ENCODE peak calls at places on chromosomes 3 and 15, in five cellular contexts. One of them, this sample, is unnamed.

GRCh38 chr3:45143673-45144670 is 2.2 kb downstream of the CDCP1 start:
- DNase-seq in hepatocyte: no peak
- DNase-seq in GM23338: no peak
- DNase-seq in dorsolateral prefrontal cortex: no peak
- DNase-seq in cardiac muscle cell: peak
- DNase-seq in this sample: no peak

GRCh38 chr15:70049115-70049514 is 48.6 kb downstream of the TLE3 start:
- DNase-seq in hepatocyte: no peak
- DNase-seq in GM23338: no peak
- DNase-seq in dorsolateral prefrontal cortex: no peak
- DNase-seq in cardiac muscle cell: no peak
- DNase-seq in this sample: no peak

GRCh38 chr3:153756816-153757215 is 364.4 kb upstream of the ARHGEF26 start:
- DNase-seq in hepatocyte: no peak
- DNase-seq in GM23338: no peak
- DNase-seq in dorsolateral prefrontal cortex: no peak
- DNase-seq in cardiac muscle cell: peak
- DNase-seq in this sample: no peak

GRCh38 chr3:173258721-173259120 is 117.7 kb upstream of the SPATA16 start:
- DNase-seq in hepatocyte: no peak
- DNase-seq in GM23338: no peak
- DNase-seq in dorsolateral prefrontal cortex: no peak
- DNase-seq in cardiac muscle cell: no peak
- DNase-seq in this sample: no peak

GRCh38 chr15:61816856-61817255 is 243.4 kb downstream of the VPS13C start:
- DNase-seq in hepatocyte: no peak
- DNase-seq in GM23338: no peak
- DNase-seq in dorsolateral prefrontal cortex: no peak
- DNase-seq in cardiac muscle cell: no peak
- DNase-seq in this sample: no peak

GRCh38 chr3:192727032-192727847 is at the start of gene FGF12:
- DNase-seq in hepatocyte: peak
- DNase-seq in GM23338: peak
- DNase-seq in dorsolateral prefrontal cortex: peak
- DNase-seq in cardiac muscle cell: peak
- DNase-seq in this sample: peak

GRCh38 chr3:195896361-195897080 is 11.8 kb downstream of the TNK2 start:
- DNase-seq in hepatocyte: peak
- DNase-seq in GM23338: peak
- DNase-seq in dorsolateral prefrontal cortex: peak
- DNase-seq in cardiac muscle cell: peak
- DNase-seq in this sample: peak

GRCh38 chr3:130850846-130851245 is 43.0 kb upstream of the ATP2C1 start:
- DNase-seq in hepatocyte: no peak
- DNase-seq in GM23338: no peak
- DNase-seq in dorsolateral prefrontal cortex: no peak
- DNase-seq in cardiac muscle cell: peak
- DNase-seq in this sample: no peak

GRCh38 chr3:61233828-61234227 is 17.4 kb downstream of the FHIT start:
- DNase-seq in hepatocyte: no peak
- DNase-seq in GM23338: no peak
- DNase-seq in dorsolateral prefrontal cortex: no peak
- DNase-seq in cardiac muscle cell: no peak
- DNase-seq in this sample: no peak

GRCh38 chr3:62084558-62084957 is 288.8 kb downstream of the FEZF2 start:
- DNase-seq in hepatocyte: no peak
- DNase-seq in GM23338: no peak
- DNase-seq in dorsolateral prefrontal cortex: no peak
- DNase-seq in cardiac muscle cell: no peak
- DNase-seq in this sample: no peak

GRCh38 chr3:16441306-16441898 is 72.1 kb downstream of the RFTN1 start:
- DNase-seq in hepatocyte: no peak
- DNase-seq in GM23338: no peak
- DNase-seq in dorsolateral prefrontal cortex: no peak
- DNase-seq in cardiac muscle cell: peak
- DNase-seq in this sample: no peak

GRCh38 chr3:51955893-51956770 is 951 bp downstream of the GPR62 start:
- DNase-seq in hepatocyte: peak
- DNase-seq in GM23338: peak
- DNase-seq in dorsolateral prefrontal cortex: peak
- DNase-seq in cardiac muscle cell: peak
- DNase-seq in this sample: peak

GRCh38 chr15:85003593-85004312 is 22.1 kb downstream of the PDE8A start:
- DNase-seq in hepatocyte: no peak
- DNase-seq in GM23338: no peak
- DNase-seq in dorsolateral prefrontal cortex: no peak
- DNase-seq in cardiac muscle cell: no peak
- DNase-seq in this sample: no peak

GRCh38 chr15:37823601-37824275 is 110.7 kb upstream of the TMCO5A start:
- DNase-seq in hepatocyte: no peak
- DNase-seq in GM23338: peak
- DNase-seq in dorsolateral prefrontal cortex: no peak
- DNase-seq in cardiac muscle cell: no peak
- DNase-seq in this sample: no peak

GRCh38 chr3:138902166-138902565 is 44.8 kb downstream of the FOXL2 start:
- DNase-seq in hepatocyte: no peak
- DNase-seq in GM23338: no peak
- DNase-seq in dorsolateral prefrontal cortex: no peak
- DNase-seq in cardiac muscle cell: no peak
- DNase-seq in this sample: no peak

DNA sequence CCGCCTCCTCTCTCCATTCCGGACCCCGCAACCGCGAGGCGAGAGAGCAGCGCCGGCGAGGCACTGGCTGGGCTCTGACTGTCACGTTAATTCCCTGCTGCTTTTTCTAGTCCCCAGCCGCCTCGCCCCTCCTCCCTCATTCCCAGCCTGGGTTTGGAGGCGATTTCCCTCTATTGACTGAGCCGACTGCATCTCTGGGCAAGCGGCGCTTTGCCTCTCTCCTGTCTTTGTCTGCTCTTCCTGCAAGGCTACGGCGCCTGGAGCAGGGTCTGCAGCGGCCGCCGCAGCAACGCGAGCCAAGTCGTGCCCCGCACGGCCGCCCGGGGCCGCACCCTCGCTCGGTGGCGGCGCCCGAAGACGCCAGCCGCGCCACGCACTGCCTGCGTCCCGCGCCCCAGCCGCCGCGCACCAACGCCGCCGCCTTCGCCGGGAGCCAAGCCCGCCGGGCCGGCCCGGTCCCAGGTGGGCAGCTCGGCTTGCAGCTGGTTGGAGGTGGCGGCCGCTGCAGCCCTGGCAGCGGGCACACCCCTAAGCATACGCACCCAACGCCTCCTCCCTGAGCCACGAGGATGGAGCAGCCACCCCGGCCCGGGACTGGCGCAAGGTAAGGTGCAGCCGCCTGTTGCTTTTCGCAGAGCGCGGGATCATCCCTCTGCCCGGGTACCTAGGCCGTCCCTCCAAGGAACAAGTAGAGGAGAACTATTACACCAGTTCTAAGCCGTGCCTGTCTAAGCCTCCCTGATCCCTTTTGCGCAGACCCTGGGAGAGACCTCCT is at the start of gene LRRC3B:
- DNase-seq in hepatocyte: peak
- DNase-seq in GM23338: peak
- DNase-seq in dorsolateral prefrontal cortex: peak
- DNase-seq in cardiac muscle cell: no peak
- DNase-seq in this sample: no peak
- H3K4me3 ChIP-seq in hepatocyte: peak
- H3K4me3 ChIP-seq in GM23338: peak
- H3K4me3 ChIP-seq in dorsolateral prefrontal cortex: peak
- H3K4me3 ChIP-seq in cardiac muscle cell: peak
- H3K4me3 ChIP-seq in this sample: peak

DNA sequence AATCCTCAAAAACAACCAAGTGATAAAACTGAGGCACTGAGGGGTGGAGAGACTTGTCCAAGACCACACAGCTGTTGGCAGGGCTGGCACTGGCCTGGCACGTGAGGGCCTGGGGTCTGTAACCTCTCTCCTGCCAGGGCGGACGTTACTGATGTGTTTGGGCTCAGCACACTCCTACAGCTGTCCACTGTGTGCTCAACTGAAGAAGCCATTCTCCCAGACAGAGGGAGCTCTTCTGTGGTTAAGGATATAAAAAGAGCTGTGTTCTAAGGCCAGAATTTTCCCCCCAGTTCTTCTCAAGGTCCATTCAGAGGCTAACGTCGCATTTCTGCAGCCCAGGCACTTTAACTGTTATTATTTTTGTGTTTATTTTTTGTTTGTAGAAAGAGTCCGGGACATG is 429.0 kb upstream of the ATP11B start:
- DNase-seq in hepatocyte: no peak
- DNase-seq in GM23338: peak
- DNase-seq in dorsolateral prefrontal cortex: no peak
- DNase-seq in cardiac muscle cell: no peak
- DNase-seq in this sample: no peak
- TF ChIP-seq CTCF in hepatocyte: no peak
- TF ChIP-seq CTCF in GM23338: peak
- TF ChIP-seq CTCF in dorsolateral prefrontal cortex: peak
- TF ChIP-seq CTCF in cardiac muscle cell: no peak
- TF ChIP-seq CTCF in this sample: no peak

DNA sequence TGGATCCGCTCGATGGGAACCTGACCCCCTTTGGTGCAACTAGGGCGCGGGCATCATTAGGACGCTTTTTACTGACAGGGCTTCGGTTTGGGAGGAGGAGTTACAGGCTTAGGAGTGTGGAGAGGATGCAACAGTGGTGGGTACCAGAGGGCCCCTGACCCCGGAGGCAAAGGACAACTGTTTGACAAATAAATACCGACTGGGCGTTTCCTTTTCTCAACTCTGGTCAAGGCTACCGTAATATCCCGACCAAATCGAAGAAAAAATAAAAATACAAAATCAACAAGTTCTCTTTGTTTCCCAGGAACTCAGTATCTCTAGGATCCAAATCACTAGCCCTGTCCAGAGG is 349 bp upstream of the DGKG start:
- DNase-seq in hepatocyte: no peak
- DNase-seq in GM23338: no peak
- DNase-seq in dorsolateral prefrontal cortex: no peak
- DNase-seq in cardiac muscle cell: no peak
- DNase-seq in this sample: no peak
- H3K4me3 ChIP-seq in hepatocyte: peak
- H3K4me3 ChIP-seq in GM23338: peak
- H3K4me3 ChIP-seq in dorsolateral prefrontal cortex: peak
- H3K4me3 ChIP-seq in cardiac muscle cell: peak
- H3K4me3 ChIP-seq in this sample: peak

GRCh38 chr15:52171807-52172206 is 19.4 kb downstream of the GNB5 start:
- DNase-seq in hepatocyte: no peak
- DNase-seq in GM23338: no peak
- DNase-seq in dorsolateral prefrontal cortex: no peak
- DNase-seq in cardiac muscle cell: no peak
- DNase-seq in this sample: no peak

GRCh38 chr15:52172869-52173268 is 18.3 kb downstream of the GNB5 start:
- DNase-seq in hepatocyte: no peak
- DNase-seq in GM23338: no peak
- DNase-seq in dorsolateral prefrontal cortex: no peak
- DNase-seq in cardiac muscle cell: no peak
- DNase-seq in this sample: no peak

GRCh38 chr15:52171386-52171785 is 19.8 kb downstream of the GNB5 start:
- DNase-seq in hepatocyte: no peak
- DNase-seq in GM23338: peak
- DNase-seq in dorsolateral prefrontal cortex: peak
- DNase-seq in cardiac muscle cell: peak
- DNase-seq in this sample: no peak
- TF ChIP-seq CTCF in hepatocyte: no peak
- TF ChIP-seq CTCF in GM23338: no peak
- TF ChIP-seq CTCF in dorsolateral prefrontal cortex: no peak
- TF ChIP-seq CTCF in cardiac muscle cell: no peak
- TF ChIP-seq CTCF in this sample: no peak

DNA sequence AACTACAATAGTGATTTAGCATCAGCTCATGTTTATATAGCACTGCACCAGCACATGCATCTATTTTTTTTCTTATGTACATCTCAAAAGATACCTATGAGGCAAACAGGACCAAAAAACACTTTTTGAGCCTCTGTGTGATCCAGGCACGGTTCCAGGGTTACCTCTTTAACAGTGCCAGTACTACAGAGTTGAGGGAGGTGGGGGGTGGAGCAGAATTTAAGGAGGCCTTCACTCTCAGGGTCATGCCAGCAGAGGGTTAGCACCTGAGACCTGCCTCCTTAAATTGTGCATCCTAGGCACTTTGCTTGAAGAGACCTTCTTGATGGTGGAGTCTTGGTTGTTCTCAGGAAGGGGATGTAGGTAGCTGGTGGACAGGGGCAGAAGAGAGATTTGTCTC is 150.3 kb upstream of the TBL1XR1 start:
- DNase-seq in hepatocyte: no peak
- DNase-seq in GM23338: no peak
- DNase-seq in dorsolateral prefrontal cortex: no peak
- DNase-seq in cardiac muscle cell: no peak
- DNase-seq in this sample: no peak
- H3K4me3 ChIP-seq in hepatocyte: no peak
- H3K4me3 ChIP-seq in GM23338: no peak
- H3K4me3 ChIP-seq in dorsolateral prefrontal cortex: no peak
- H3K4me3 ChIP-seq in cardiac muscle cell: no peak
- H3K4me3 ChIP-seq in this sample: no peak

GRCh38 chr15:83561661-83562060 is 92.3 kb upstream of the ADAMTSL3 start:
- DNase-seq in hepatocyte: no peak
- DNase-seq in GM23338: no peak
- DNase-seq in dorsolateral prefrontal cortex: no peak
- DNase-seq in cardiac muscle cell: no peak
- DNase-seq in this sample: no peak

GRCh38 chr15:83556754-83557153 is 97.2 kb upstream of the ADAMTSL3 start:
- DNase-seq in hepatocyte: no peak
- DNase-seq in GM23338: no peak
- DNase-seq in dorsolateral prefrontal cortex: no peak
- DNase-seq in cardiac muscle cell: no peak
- DNase-seq in this sample: no peak

GRCh38 chr15:83556068-83556467 is 97.9 kb upstream of the ADAMTSL3 start:
- DNase-seq in hepatocyte: no peak
- DNase-seq in GM23338: no peak
- DNase-seq in dorsolateral prefrontal cortex: no peak
- DNase-seq in cardiac muscle cell: no peak
- DNase-seq in this sample: no peak

GRCh38 chr15:83558146-83558545 is 95.8 kb upstream of the ADAMTSL3 start:
- DNase-seq in hepatocyte: no peak
- DNase-seq in GM23338: no peak
- DNase-seq in dorsolateral prefrontal cortex: no peak
- DNase-seq in cardiac muscle cell: no peak
- DNase-seq in this sample: no peak

GRCh38 chr15:83559310-83559966 is 94.5 kb upstream of the ADAMTSL3 start:
- DNase-seq in hepatocyte: peak
- DNase-seq in GM23338: peak
- DNase-seq in dorsolateral prefrontal cortex: peak
- DNase-seq in cardiac muscle cell: peak
- DNase-seq in this sample: no peak
- TF ChIP-seq CTCF in hepatocyte: peak
- TF ChIP-seq CTCF in GM23338: peak
- TF ChIP-seq CTCF in dorsolateral prefrontal cortex: peak
- TF ChIP-seq CTCF in cardiac muscle cell: peak
- TF ChIP-seq CTCF in this sample: peak

GRCh38 chr15:57323299-57323805 is 53.0 kb upstream of the CGNL1 start:
- DNase-seq in hepatocyte: no peak
- DNase-seq in GM23338: no peak
- DNase-seq in dorsolateral prefrontal cortex: no peak
- DNase-seq in cardiac muscle cell: no peak
- DNase-seq in this sample: no peak
- H3K4me3 ChIP-seq in hepatocyte: no peak
- H3K4me3 ChIP-seq in GM23338: no peak
- H3K4me3 ChIP-seq in dorsolateral prefrontal cortex: no peak
- H3K4me3 ChIP-seq in cardiac muscle cell: no peak
- H3K4me3 ChIP-seq in this sample: no peak

This sample was measured in heart right ventricle.